ENCODE peak calls at places on chromosomes 2 and 18, in ten cellular contexts. E, D, B, M, A, H, S, F, P and G are unnamed samples.

GRCh38 chr2:236636261-236636660 is 66.6 kb downstream of the ACKR3 start:
- DNase-seq in D (no peak), A (no peak), F (no peak), H (no peak), E (no peak), M (no peak), P (peak), S (no peak), B (no peak), G (no peak)

GRCh38 chr2:55425449-55425848 is 5.8 kb upstream of the CCDC88A start:
- DNase-seq in D (peak), P (no peak), B (peak), M (peak), F (peak), A (no peak), H (peak), S (no peak), E (peak), G (peak)

GRCh38 chr2:186749179-186749578 is 55.3 kb downstream of the FAM171B start:
- DNase-seq in F (no peak), D (no peak), A (no peak), H (peak), S (no peak), B (no peak), M (no peak), E (no peak), P (no peak), G (no peak)

GRCh38 chr18:48740846-48741485 is 202.1 kb downstream of the CTIF start:
- DNase-seq in P (no peak), E (no peak), F (no peak), A (no peak), D (no peak), M (no peak), S (no peak), H (no peak), B (no peak), G (no peak)

GRCh38 chr2:129396980-129397599 is 582.4 kb upstream of the RAB6C start:
- DNase-seq in B (peak), P (no peak), F (peak), H (peak), M (no peak), E (no peak), S (peak), D (peak), A (no peak), G (no peak)

GRCh38 chr2:64996914-64997313 is 7.7 kb downstream of the SLC1A4 start:
- DNase-seq in H (no peak), B (no peak), P (no peak), S (no peak), D (no peak), E (no peak), M (no peak), F (no peak), A (no peak), G (no peak)

GRCh38 chr2:232195487-232195886 is 183.1 kb upstream of the ALPP start:
- DNase-seq in B (no peak), A (no peak), D (no peak), M (no peak), P (no peak), F (no peak), E (no peak), S (no peak), H (no peak), G (no peak)

GRCh38 chr18:44182363-44182762 is 498.3 kb upstream of the SETBP1 start:
- DNase-seq in B (no peak), A (no peak), P (no peak), F (no peak), D (no peak), E (no peak), M (no peak), S (no peak), H (no peak), G (no peak)

GRCh38 chr2:46815121-46815802 is 100.3 kb downstream of the MCFD2 start:
- DNase-seq in D (no peak), M (no peak), H (no peak), P (no peak), E (no peak), A (no peak), F (no peak), S (no peak), B (no peak), G (no peak)

GRCh38 chr2:221431477-221431876 is 140.6 kb downstream of the EPHA4 start:
- DNase-seq in B (no peak), S (no peak), A (no peak), P (no peak), H (no peak), D (no peak), M (no peak), E (no peak), F (no peak), G (no peak)

GRCh38 chr2:73972846-73973245 is 11.9 kb upstream of the TET3 start:
- DNase-seq in P (no peak), B (no peak), F (no peak), A (no peak), E (no peak), H (no peak), M (no peak), D (peak), S (no peak), G (no peak)

GRCh38 chr18:5061785-5062184 is 135.3 kb downstream of the AKAIN1 start:
- DNase-seq in B (no peak), E (no peak), S (no peak), M (no peak), A (no peak), D (no peak), H (no peak), F (no peak), P (no peak), G (no peak)

GRCh38 chr18:5060543-5060942 is 136.5 kb downstream of the AKAIN1 start:
- DNase-seq in H (no peak), S (no peak), D (no peak), F (no peak), P (no peak), B (no peak), E (no peak), A (no peak), M (no peak), G (no peak)

GRCh38 chr18:5064846-5065245 is 132.2 kb downstream of the AKAIN1 start:
- DNase-seq in S (no peak), A (no peak), B (no peak), E (no peak), D (no peak), H (no peak), F (no peak), M (no peak), P (no peak), G (no peak)

GRCh38 chr18:5068856-5069255 is 128.2 kb downstream of the AKAIN1 start:
- DNase-seq in D (no peak), M (no peak), H (no peak), F (no peak), E (no peak), P (no peak), A (no peak), S (no peak), B (no peak), G (no peak)

DNA sequence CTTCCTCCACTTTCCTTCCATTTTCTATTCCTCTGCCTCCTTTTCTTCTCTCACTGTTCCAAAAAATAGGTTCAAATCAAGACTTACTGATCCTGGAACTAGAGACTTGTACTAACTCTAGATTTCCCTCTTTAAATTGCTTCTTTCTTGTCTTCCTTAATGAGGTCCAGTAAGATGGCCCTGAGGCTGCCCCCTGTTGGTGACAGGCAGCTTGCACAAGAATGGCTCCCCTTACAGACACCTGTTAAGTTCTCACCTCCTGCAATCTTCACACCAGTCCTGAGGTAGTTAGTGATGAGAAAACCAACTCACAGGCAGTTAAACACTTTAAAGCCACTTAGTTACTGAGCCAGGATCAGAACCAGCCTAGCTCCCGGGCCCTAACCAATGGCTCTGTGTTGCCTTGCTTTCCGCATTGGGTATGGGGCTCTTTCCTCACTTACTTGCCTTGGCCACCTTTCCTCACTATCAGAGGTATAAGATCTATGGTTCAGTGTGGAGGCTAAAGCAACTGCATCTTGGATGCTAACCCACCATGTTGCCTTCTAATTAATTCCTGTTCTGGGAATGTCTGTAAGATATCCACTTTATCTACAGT is 130.6 kb downstream of the AKAIN1 start:
- DNase-seq in D (peak), A (no peak), P (no peak), B (no peak), M (no peak), S (no peak), F (no peak), E (no peak), H (no peak), G (no peak)
- TF ChIP-seq CTCF in D (peak), A (no peak), P (no peak), B (no peak), M (no peak), S (peak), F (peak), E (no peak), H (no peak), G (no peak)

GRCh38 chr2:66573412-66573811 is 138.5 kb downstream of the MEIS1 start:
- DNase-seq in S (no peak), B (no peak), D (no peak), A (no peak), M (no peak), P (no peak), H (peak), F (no peak), E (no peak), G (no peak)
- H3K4me3 ChIP-seq in S (no peak), B (no peak), D (no peak), A (no peak), M (no peak), P (no peak), H (no peak), F (no peak), E (no peak), G (no peak)

DNA sequence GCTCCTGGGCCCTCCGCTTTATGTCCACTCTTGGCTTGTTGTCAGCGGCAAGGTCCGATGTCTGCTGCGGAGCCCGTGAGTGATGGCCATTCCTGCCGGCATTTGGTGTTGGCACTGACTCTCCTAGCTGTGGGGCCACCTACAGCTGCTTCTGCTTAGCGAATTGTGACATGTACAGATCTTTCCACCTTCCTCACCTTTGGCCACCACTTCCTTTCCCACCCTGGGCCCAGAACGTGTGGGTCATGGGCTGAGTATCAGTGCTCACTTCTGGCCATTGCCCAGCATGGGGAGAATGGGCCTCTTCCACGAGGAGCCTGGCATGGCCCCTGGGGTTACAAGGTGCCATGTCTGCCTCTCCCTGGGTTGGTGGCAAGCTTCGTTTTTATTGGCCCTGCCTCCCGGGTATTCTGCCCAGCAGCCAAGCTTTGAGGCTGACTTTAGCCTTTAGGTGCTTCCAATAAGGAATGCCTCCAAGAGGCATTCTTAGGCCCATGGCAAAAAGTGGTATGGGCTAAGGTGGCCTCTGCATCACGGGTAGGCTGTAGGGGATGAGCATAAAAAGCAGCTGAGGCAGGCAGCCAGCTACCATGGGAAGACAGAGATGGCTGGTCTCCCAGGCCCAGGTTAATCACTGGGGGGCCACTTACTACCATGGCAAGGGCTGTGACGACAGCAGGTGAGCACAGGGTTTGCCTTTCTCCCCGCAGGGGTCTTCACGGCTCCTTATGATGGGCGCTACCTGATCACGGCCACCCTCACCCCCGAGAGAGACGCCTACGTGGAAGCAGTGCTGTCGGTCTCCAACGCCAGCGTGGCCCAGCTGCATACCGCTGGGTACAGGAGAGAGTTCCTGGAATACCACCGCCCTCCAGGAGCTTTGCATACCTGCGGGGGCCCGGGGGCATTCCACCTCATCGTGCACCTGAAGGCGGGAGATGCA is 65.8 kb downstream of the EMILIN2 start:
- DNase-seq in P (no peak), A (no peak), M (no peak), B (no peak), S (no peak), E (no peak), H (no peak), D (no peak), F (no peak), G (no peak)
- TF ChIP-seq CTCF in P (no peak), A (no peak), M (no peak), B (no peak), S (no peak), E (no peak), H (no peak), D (no peak), F (no peak), G (no peak)

GRCh38 chr18:9106800-9107574 is 4.5 kb downstream of the NDUFV2 start:
- DNase-seq in S (no peak), F (no peak), H (no peak), D (no peak), M (no peak), A (no peak), E (no peak), P (no peak), B (no peak), G (no peak)

GRCh38 chr18:9113468-9114149 is 11.1 kb downstream of the NDUFV2 start:
- DNase-seq in B (no peak), M (no peak), H (no peak), P (no peak), S (no peak), F (no peak), A (no peak), E (no peak), D (no peak), G (no peak)

GRCh38 chr18:9108911-9109310 is 6.4 kb downstream of the NDUFV2 start:
- DNase-seq in P (no peak), M (no peak), H (no peak), S (no peak), D (no peak), B (no peak), F (no peak), A (no peak), E (no peak), G (no peak)

GRCh38 chr18:9106094-9106493 is 3.6 kb downstream of the NDUFV2 start:
- DNase-seq in D (no peak), M (no peak), A (no peak), F (no peak), S (no peak), P (no peak), B (no peak), E (no peak), H (no peak), G (no peak)

GRCh38 chr18:9109523-9109922 is 7.0 kb downstream of the NDUFV2 start:
- DNase-seq in M (no peak), D (no peak), S (no peak), A (no peak), F (no peak), E (no peak), P (no peak), B (peak), H (no peak), G (no peak)
- H3K4me3 ChIP-seq in M (no peak), D (no peak), S (no peak), A (no peak), F (no peak), E (no peak), P (no peak), B (no peak), H (no peak), G (no peak)

DNA sequence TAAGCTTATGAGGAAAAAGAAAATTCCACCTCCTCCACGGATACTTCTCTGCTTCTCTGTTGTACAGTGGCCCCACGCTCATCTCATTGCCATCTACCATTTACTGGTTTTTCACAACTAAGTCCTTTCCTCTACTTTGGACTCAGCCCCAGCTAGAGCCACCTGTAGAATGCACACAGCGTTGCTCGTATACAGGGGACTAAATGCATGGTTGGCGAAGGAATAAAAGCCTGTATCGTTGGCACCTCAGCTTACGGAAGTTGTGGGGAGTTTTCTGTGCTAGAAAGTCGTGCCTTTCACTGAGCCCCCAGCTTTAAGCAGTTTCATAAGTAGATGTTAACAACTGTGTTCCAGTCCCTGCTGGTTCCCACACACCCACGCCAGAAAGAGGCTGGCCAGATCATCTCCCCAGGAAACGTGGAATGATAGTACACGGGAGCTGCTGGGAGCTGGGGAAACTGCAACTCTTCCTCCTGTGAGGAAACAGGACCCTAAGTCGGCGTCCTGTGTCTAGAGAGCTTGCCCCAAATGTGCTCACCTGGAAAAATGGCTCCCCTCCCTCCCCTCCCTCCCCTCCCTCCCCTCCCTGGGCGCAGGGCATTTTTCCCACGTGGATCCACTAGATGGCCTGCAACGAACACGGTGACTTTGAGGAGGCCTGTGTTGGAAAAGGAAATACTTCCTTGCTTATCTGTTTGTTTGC is 43.7 kb upstream of the RFX8 start:
- DNase-seq in E (no peak), F (peak), D (peak), H (peak), S (peak), P (peak), B (peak), M (no peak), A (peak), G (no peak)
- TF ChIP-seq CTCF in E (no peak), F (peak), D (peak), H (peak), S (peak), P (peak), B (peak), M (peak), A (no peak), G (peak)

DNA sequence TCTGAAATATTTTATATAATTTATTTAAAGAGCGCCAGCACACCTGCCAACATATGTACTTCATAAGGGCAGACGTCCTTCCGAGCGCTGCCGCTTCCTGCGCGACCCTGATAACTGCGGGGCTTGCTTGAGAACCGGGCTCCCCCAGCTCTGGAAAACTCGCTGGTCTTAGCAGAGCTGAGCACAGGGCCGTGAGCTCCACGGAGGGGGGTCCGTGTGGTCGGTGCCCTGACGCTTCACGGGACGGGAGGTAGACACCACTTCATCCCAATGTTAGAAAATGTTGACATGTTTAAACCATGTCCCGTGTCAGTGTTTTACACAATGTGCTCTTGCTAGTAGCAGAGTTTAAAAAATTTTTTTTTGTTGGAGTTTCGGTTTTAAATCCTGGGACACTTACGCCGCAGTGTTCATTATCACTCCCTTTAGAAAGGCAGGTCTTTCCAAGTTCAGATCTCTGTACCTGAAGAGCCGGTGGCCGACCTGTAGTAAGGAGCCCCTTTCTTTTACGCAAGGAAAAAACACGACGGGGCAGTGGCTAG is 1.6 kb downstream of the NFATC1 start:
- DNase-seq in F (no peak), D (peak), M (no peak), S (no peak), P (no peak), B (no peak), H (no peak), A (peak), E (peak), G (no peak)
- H3K4me3 ChIP-seq in F (no peak), D (peak), M (no peak), S (no peak), P (no peak), B (no peak), H (no peak), A (no peak), E (no peak), G (no peak)

GRCh38 chr18:9792565-9793226 is 84.6 kb downstream of the RAB31 start:
- DNase-seq in M (no peak), F (peak), D (peak), B (no peak), A (no peak), S (no peak), H (no peak), E (no peak), P (no peak), G (no peak)
- TF ChIP-seq CTCF in M (peak), F (peak), D (peak), B (peak), A (no peak), S (peak), H (peak), E (peak), P (peak), G (peak)

GRCh38 chr2:16008331-16008850 is 68.0 kb downstream of the MYCN start:
- DNase-seq in B (no peak), E (no peak), H (no peak), S (no peak), P (no peak), A (no peak), M (no peak), D (no peak), F (no peak), G (no peak)
- H3K4me3 ChIP-seq in B (no peak), E (no peak), H (no peak), S (no peak), P (no peak), A (no peak), M (no peak), D (no peak), F (no peak), G (no peak)

GRCh38 chr18:24791736-24792135 is 331.3 kb downstream of the HRH4 start:
- DNase-seq in A (no peak), B (no peak), D (no peak), E (no peak), H (no peak), P (no peak), S (no peak), M (no peak), F (no peak), G (no peak)
- TF ChIP-seq CTCF in A (no peak), B (no peak), D (no peak), E (no peak), H (no peak), P (no peak), S (no peak), M (no peak), F (no peak), G (no peak)

DNA sequence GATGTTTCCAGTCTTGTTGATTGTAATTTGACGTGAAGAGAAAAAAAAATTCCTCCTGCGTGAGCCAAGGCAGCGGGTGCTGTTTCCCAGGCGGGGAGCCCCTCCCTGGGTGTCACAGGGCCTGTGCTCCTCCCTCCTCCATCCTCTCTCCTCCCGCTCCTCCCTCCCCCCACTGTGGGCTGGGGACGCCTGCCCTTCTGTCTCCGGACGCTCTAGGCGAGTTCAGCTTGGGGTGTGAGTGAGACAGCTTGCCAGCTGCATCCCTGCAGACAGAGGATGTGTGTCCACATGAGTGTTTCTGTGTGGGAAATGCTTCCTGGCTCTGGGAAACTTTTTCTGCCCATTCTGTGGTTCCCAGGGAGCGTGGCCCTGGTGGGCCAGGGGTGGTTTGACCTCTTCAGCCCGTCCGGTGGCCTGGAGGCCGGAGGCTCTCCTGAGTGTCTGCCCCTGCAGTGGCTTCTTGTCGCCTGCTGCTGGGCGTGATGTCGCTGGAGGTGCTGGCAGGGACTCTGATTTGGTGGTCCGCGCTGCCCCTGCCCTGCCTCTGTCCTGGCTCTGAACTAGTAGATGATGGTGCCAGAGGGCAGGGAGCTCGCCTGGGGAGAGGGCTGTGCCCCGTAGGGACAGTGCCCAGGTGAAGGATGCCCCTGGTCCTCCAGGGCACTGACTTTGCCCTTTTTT is 96.4 kb downstream of the USP40 start:
- DNase-seq in D (no peak), M (no peak), H (no peak), P (peak), B (peak), F (no peak), S (peak), A (peak), E (peak), G (no peak)
- H3K4me3 ChIP-seq in D (no peak), M (no peak), H (no peak), P (no peak), B (no peak), F (no peak), S (no peak), A (no peak), E (no peak), G (no peak)